ENCODE peak calls at places on chromosomes 1 and 21, in five cellular contexts. W is K562, Q is GM12878, E is HepG2, G is SK-N-SH. J is an unnamed sample.

GRCh38 chr1:41802532-41803501 is 115.9 kb downstream of the HIVEP3 start:
- DNase-seq in G (no peak), Q (peak), E (no peak), W (no peak), J (no peak)

GRCh38 chr1:171506525-171507304 is 21.4 kb downstream of the PRRC2C start:
- DNase-seq in Q (no peak), G (no peak), E (peak), W (no peak), J (peak)

GRCh38 chr1:168321945-168322344 is 41.3 kb downstream of the TBX19 start:
- DNase-seq in G (no peak), Q (no peak), E (peak), W (peak), J (peak)

GRCh38 chr21:37855568-37856391 is 60.5 kb downstream of the KCNJ6 start:
- DNase-seq in G (no peak), E (no peak), Q (no peak), W (no peak), J (peak)

GRCh38 chr1:41015894-41016470 is 5.5 kb downstream of the SLFNL1 start:
- DNase-seq in E (no peak), W (no peak), Q (no peak), G (peak), J (no peak)

GRCh38 chr1:193070942-193071341 is 11.5 kb downstream of the RO60 start:
- DNase-seq in E (no peak), Q (no peak), W (peak), G (no peak), J (no peak)

GRCh38 chr1:184889902-184890301 is 84.4 kb downstream of the NIBAN1 start:
- DNase-seq in W (no peak), Q (no peak), G (no peak), E (no peak), J (no peak)

GRCh38 chr1:83741751-83742150 is 257.2 kb downstream of the TTLL7 start:
- DNase-seq in W (no peak), Q (no peak), E (no peak), G (no peak), J (no peak)

GRCh38 chr1:205443585-205444299 is 12.1 kb downstream of the BLACAT1 start:
- DNase-seq in E (no peak), Q (no peak), W (no peak), G (no peak), J (no peak)
- TF ChIP-seq SMC3 in E (no peak), Q (no peak), W (no peak), G (no peak), J (no peak)

DNA sequence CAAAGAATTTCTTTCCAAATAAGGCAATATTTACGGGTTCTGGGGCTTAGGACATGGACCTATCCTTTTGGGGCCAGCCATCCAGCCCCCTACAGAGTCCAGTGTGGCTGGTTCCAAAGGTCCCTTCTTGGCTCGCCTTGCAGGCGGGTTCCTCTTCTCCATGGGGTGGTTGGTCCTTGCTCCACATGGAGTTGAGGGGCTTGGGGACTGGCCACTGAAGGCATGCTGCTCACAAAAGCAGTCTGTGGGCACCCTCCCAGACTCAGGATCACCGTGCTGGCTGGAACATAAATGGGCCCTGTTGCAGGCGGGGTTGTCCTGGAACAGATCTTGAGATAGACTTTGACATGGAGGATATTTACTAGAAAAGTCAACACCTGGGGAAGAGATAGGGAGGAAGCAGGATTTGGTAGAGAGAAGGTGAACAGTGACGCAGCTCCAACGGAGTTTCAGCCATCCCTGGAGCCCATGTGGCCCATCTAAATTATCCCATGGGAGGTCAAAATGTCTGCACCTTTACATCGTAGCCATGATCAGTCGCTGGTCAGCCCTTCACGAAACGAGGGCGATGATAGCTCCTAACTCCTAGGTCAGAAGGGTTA is 39.1 kb upstream of the LRP8 start:
- DNase-seq in W (no peak), E (no peak), Q (no peak), G (no peak), J (no peak)
- H2AFZ ChIP-seq in W (peak), E (no peak), Q (no peak), G (no peak), J (no peak)

GRCh38 chr21:46597896-46598343 is 7.0 kb downstream of the S100B start:
- DNase-seq in E (no peak), Q (no peak), G (no peak), W (peak), J (no peak)

GRCh38 chr21:46597031-46597430 is 7.9 kb downstream of the S100B start:
- DNase-seq in W (no peak), E (no peak), G (no peak), Q (no peak), J (no peak)

GRCh38 chr21:46598563-46599250 is 6.2 kb downstream of the S100B start:
- DNase-seq in E (no peak), W (no peak), Q (no peak), G (peak), J (no peak)

GRCh38 chr21:46594276-46594675 is 10.6 kb downstream of the S100B start:
- DNase-seq in Q (no peak), G (no peak), W (no peak), E (no peak), J (no peak)

DNA sequence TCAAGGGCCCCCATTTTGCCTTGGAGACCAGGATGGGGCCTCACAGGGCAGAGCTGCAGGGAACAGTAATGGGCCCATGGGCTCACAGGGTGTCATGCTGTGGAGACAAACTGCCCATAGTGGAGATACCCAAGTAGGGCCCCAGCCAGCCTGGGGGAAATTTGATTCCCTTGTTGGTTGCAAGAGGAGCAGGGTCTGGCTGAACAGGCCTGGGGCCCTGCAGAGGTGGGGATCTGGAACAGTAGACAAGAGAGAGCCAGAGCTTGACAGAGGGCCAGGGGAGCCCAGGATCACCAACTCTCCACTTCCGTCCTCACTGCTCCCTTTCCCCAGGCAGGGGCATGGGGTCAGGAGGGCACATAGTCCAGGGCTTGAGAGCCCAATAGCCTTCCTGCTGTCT is 8.7 kb downstream of the S100B start:
- DNase-seq in E (no peak), Q (no peak), G (no peak), W (no peak), J (no peak)
- TF ChIP-seq SMC3 in E (no peak), Q (no peak), G (no peak), W (no peak), J (no peak)

DNA sequence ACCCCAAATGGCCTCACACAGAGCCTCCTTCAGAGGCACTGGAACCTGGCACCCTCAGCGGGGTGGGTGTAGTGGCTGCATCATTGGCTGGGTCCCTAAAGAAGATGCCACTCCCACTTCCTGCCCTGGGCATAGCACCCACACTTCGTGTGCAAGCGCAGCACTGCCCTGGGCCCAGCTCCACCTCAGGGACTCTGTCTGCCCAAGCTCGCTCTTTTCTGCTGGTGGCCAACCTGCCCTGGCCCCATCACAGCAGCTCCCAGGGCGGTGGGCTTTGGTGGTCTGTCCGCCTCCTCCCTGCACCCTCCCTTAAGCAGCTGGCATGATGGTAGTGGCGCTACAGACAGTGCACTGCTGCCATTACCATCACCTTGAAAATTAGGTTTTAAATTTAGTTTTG is 829.3 kb upstream of the BRINP3 start:
- DNase-seq in E (no peak), Q (no peak), W (no peak), G (no peak), J (no peak)
- H2AFZ ChIP-seq in E (no peak), Q (no peak), W (no peak), G (no peak), J (no peak)

DNA sequence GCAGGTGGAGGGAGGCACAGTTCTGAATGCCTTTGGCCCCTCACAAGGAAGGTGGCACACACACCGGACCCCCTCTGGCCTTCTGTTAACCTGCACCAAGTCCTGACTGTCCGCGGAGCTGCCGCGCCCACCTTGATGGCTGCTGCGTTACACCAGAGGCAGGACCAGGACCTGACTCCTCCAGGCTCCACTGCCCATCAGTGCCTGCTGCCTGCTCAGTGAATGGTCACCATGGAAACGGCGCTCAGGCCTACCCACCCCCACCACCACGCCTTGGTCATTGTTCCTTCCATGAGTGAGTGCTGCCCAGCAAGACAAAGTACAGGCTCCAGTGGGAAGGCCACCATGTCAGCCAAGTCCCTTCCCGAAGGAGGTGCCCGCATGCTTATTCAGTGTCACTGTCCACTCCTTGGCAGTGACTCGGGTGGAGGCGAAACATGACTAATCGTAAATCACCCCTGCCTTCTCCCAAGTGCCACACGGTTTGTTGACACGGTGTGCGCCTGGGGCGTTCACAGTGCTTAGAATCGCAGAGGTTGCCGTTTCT is 57.3 kb downstream of the SLC37A1 start:
- DNase-seq in W (no peak), Q (no peak), G (peak), E (no peak), J (no peak)
- TF ChIP-seq SMC3 in W (no peak), Q (no peak), G (no peak), E (no peak), J (no peak)

GRCh38 chr1:9267352-9267686 is 25.4 kb upstream of the SPSB1 start:
- DNase-seq in Q (no peak), G (no peak), E (no peak), W (no peak), J (no peak)
- H2AFZ ChIP-seq in Q (no peak), G (no peak), E (no peak), W (no peak), J (peak)

DNA sequence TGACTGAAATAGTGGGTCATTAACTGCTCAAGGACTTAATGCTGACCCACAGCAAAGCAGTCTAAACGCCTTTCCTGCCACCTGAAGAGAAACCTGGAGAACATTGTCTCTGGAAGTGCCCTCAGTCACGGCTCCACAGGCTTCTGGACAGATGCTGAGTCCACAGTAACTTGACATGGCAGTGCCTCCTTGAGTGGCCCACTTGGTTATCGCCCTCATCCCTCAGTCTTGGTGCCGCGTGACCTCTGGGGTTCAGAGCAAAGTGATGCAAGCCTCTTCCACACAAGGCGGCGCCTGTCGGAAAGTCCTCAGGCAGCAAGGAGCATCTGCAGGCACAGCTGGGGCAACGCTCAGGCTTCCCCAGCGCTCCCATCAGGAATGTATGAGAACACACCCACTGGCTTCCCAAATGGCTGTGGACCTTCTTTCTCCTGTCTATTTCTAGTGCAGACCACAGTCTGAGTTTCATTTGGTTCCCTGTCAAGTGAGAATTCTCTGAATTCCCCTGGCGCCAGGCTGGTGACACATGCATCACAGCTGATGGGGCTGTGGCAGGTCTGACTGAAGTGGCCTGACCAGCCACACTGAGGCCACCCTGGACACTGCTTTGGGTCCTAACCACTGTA is 13.0 kb upstream of the ANGPTL7 start:
- DNase-seq in W (no peak), Q (no peak), E (no peak), G (no peak), J (peak)
- TF ChIP-seq SMC3 in W (no peak), Q (no peak), E (no peak), G (no peak), J (no peak)

DNA sequence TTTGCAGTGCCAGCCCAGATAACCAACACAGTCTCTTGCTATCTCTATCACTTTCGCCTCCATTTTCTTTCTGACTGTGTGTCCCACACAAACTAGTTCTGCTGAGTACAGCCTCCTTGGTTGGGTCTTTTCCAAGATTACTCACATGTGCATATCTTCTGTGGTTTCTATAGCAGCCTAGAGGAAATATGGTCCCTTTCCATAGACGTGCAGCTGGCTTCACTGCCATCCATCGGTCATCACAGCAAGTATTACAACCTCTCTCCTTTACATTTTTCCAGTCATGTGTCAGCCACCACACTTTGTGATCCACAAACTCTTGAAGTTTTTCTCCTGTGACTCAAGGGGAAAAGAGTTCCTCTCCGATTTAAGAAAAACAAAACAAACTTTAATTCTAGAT is 893.4 kb upstream of the ADGRL4 start:
- DNase-seq in G (no peak), Q (no peak), W (no peak), E (no peak), J (peak)
- H2AFZ ChIP-seq in G (peak), Q (no peak), W (no peak), E (no peak), J (peak)

DNA sequence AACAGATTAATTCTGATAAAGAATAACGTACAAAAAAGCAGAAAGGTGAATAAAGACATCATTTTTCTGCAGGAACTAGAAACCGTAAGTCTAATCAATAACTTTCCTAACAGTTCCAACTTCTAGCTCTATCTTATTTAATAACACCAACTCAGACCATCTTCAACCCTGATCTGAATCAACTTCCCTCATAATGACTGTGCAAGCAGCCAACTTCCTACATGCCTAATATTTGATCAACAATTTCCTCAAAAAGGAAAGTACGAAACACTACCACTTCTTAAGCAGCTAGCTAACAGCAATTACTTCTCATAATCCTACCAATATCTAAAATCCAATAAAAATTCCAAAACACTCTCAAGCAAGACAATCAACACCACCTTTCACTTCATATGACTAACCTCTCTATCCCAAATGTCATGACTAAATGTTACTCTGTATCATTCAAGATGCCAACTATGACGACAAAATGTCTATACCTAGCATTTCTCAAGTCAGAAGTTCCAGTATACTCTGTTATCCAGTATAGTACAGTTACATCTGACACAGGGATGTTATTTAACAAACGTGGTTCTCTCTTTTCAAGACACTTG is 1.7 kb downstream of the COP1 start:
- DNase-seq in G (no peak), E (no peak), Q (no peak), W (no peak), J (peak)
- TF ChIP-seq SMC3 in G (no peak), E (no peak), Q (no peak), W (no peak), J (no peak)

GRCh38 chr21:46323710-46324389 is at the start of the genes C21orf58 and PCNT:
- DNase-seq in E (peak), Q (peak), G (peak), W (peak), J (peak)

GRCh38 chr21:46323227-46323709 is 402 bp downstream of the C21orf58 start:
- DNase-seq in W (no peak), E (no peak), Q (no peak), G (no peak), J (no peak)

GRCh38 chr21:46325073-46325912 is 1.3 kb downstream of the PCNT start:
- DNase-seq in W (peak), E (peak), G (peak), Q (no peak), J (peak)

GRCh38 chr21:46326110-46326703 is 2.3 kb downstream of the PCNT start:
- DNase-seq in Q (no peak), E (peak), G (no peak), W (no peak), J (no peak)

GRCh38 chr21:46324390-46325072 is 575 bp downstream of the PCNT start:
- DNase-seq in Q (no peak), W (peak), G (peak), E (peak), J (peak)
- H2AFZ ChIP-seq in Q (peak), W (peak), G (no peak), E (no peak), J (peak)